ENCODE peak calls at places on chromosomes 7 and 10, in ten cellular contexts. R, B, U, L, W, J, G, M, S and Q are unnamed samples.

GRCh38 chr7:125358551-125359167 is 429.0 kb upstream of the POT1 start:
- DNase-seq in R (no peak), G (no peak), S (no peak), L (no peak), W (no peak), M (peak), B (no peak), J (no peak), U (peak), Q (no peak)

GRCh38 chr10:128147669-128148068 is 21.4 kb upstream of the MKI67 start:
- DNase-seq in M (peak), S (no peak), G (peak), W (no peak), L (no peak), U (peak), J (no peak), R (no peak), B (no peak), Q (no peak)

GRCh38 chr10:17453377-17454091 is 861 bp downstream of the ST8SIA6 start:
- DNase-seq in S (no peak), W (no peak), G (no peak), R (peak), L (peak), J (peak), M (no peak), U (peak), B (peak), Q (peak)

GRCh38 chr10:46541735-46542566 is 14.5 kb downstream of the GPRIN2 start:
- DNase-seq in L (no peak), J (peak), M (no peak), G (no peak), R (peak), W (no peak), B (no peak), U (no peak), S (no peak), Q (no peak)

GRCh38 chr10:113876461-113876860 is 22.0 kb downstream of the NHLRC2 start:
- DNase-seq in R (no peak), U (no peak), W (no peak), G (no peak), B (no peak), L (no peak), J (no peak), M (no peak), S (no peak), Q (no peak)

GRCh38 chr10:3222068-3222467 is 49.5 kb upstream of the PITRM1 start:
- DNase-seq in B (no peak), G (no peak), W (no peak), J (no peak), M (peak), S (no peak), R (peak), U (no peak), L (peak), Q (no peak)

GRCh38 chr7:155835446-155836215 is 23.4 kb upstream of the SHH start:
- DNase-seq in G (no peak), W (no peak), U (no peak), M (no peak), L (no peak), B (no peak), J (no peak), S (peak), R (no peak), Q (no peak)

GRCh38 chr7:39017369-39017768 is 39.7 kb downstream of the POU6F2 start:
- DNase-seq in G (no peak), R (peak), W (no peak), S (no peak), B (no peak), J (no peak), L (no peak), M (peak), U (no peak), Q (no peak)

GRCh38 chr7:121563177-121563576 is 167.1 kb upstream of the FAM3C start:
- DNase-seq in L (no peak), M (no peak), U (peak), S (no peak), G (no peak), W (no peak), B (no peak), R (peak), J (no peak), Q (no peak)

GRCh38 chr7:4352069-4352468 is 330.0 kb upstream of the FOXK1 start:
- DNase-seq in U (no peak), M (no peak), G (no peak), R (no peak), B (no peak), J (no peak), W (no peak), L (no peak), S (no peak), Q (no peak)

GRCh38 chr7:26853788-26854393 is 10.5 kb downstream of the SKAP2 start:
- DNase-seq in R (no peak), U (peak), G (peak), S (no peak), M (no peak), L (no peak), J (no peak), W (no peak), B (no peak), Q (no peak)

GRCh38 chr7:69768986-69769595 is 170.8 kb downstream of the AUTS2 start:
- DNase-seq in R (no peak), M (no peak), U (no peak), B (no peak), S (no peak), G (no peak), W (no peak), L (no peak), J (no peak), Q (no peak)

GRCh38 chr7:124700655-124701054 is 64.9 kb downstream of the GPR37 start:
- DNase-seq in B (no peak), W (no peak), S (no peak), J (no peak), U (no peak), L (no peak), R (no peak), M (no peak), G (peak), Q (no peak)

GRCh38 chr10:97333351-97333600 is 1.3 kb downstream of the FRAT2 start:
- DNase-seq in M (no peak), B (no peak), R (peak), G (peak), J (no peak), W (no peak), S (no peak), U (no peak), L (peak), Q (peak)

GRCh38 chr7:132930881-132931280 is 151.0 kb downstream of the CHCHD3 start:
- DNase-seq in B (no peak), M (peak), U (peak), G (peak), S (no peak), R (peak), W (no peak), J (no peak), L (no peak), Q (no peak)

GRCh38 chr7:36208997-36209813 is 56.2 kb downstream of the EEPD1 start:
- DNase-seq in M (no peak), J (no peak), B (no peak), S (no peak), U (peak), W (no peak), G (peak), R (peak), L (no peak), Q (no peak)

GRCh38 chr10:88991161-88991899 is 732 bp downstream of the FAS start:
- DNase-seq in R (peak), L (peak), U (peak), M (peak), G (peak), J (peak), S (peak), W (peak), B (peak), Q (peak)

GRCh38 chr7:36155811-36156361 is 2.8 kb downstream of the EEPD1 start:
- DNase-seq in L (no peak), W (no peak), M (no peak), S (peak), B (no peak), J (peak), U (peak), G (peak), R (peak), Q (peak)

GRCh38 chr10:5945561-5946418 is 31.6 kb downstream of the IL15RA start:
- DNase-seq in R (no peak), W (no peak), L (no peak), J (peak), U (peak), S (peak), B (no peak), G (peak), M (peak), Q (peak)

GRCh38 chr7:130453051-130453450 is 12.2 kb upstream of the CEP41 start:
- DNase-seq in L (no peak), S (no peak), J (no peak), G (no peak), U (no peak), M (no peak), R (no peak), B (no peak), W (no peak), Q (no peak)

GRCh38 chr10:78600740-78601139 is 468.0 kb upstream of the ZMIZ1 start:
- DNase-seq in U (peak), B (no peak), W (no peak), S (no peak), R (peak), L (no peak), G (peak), J (peak), M (no peak), Q (no peak)

GRCh38 chr7:8931906-8932646 is 498.7 kb downstream of the NXPH1 start:
- DNase-seq in R (no peak), M (no peak), L (no peak), G (no peak), J (no peak), S (no peak), U (no peak), W (no peak), B (no peak), Q (no peak)

GRCh38 chr7:107994366-107994765 is 8.6 kb downstream of the LAMB1 start:
- DNase-seq in M (no peak), S (no peak), L (no peak), J (no peak), G (no peak), U (no peak), B (no peak), W (no peak), R (no peak), Q (no peak)

GRCh38 chr7:148866362-148866761 is 17.7 kb downstream of the EZH2 start:
- DNase-seq in J (no peak), G (no peak), S (no peak), M (no peak), R (no peak), B (no peak), L (no peak), W (no peak), U (no peak), Q (no peak)

GRCh38 chr10:34729619-34730018 is 85.5 kb downstream of the PARD3 start:
- DNase-seq in U (no peak), B (no peak), J (no peak), R (no peak), L (no peak), G (no peak), W (no peak), S (no peak), M (no peak), Q (no peak)

GRCh38 chr10:34726862-34727261 is 88.2 kb downstream of the PARD3 start:
- DNase-seq in G (no peak), U (no peak), J (no peak), B (no peak), M (no peak), S (no peak), L (no peak), W (no peak), R (no peak), Q (no peak)

GRCh38 chr10:34727595-34728033 is 87.5 kb downstream of the PARD3 start:
- DNase-seq in L (no peak), R (no peak), G (no peak), J (no peak), B (no peak), W (no peak), S (no peak), M (no peak), U (no peak), Q (no peak)

GRCh38 chr10:34730726-34731125 is 84.4 kb downstream of the PARD3 start:
- DNase-seq in M (no peak), S (no peak), R (no peak), J (no peak), W (no peak), U (no peak), L (no peak), B (no peak), G (no peak), Q (no peak)

DNA sequence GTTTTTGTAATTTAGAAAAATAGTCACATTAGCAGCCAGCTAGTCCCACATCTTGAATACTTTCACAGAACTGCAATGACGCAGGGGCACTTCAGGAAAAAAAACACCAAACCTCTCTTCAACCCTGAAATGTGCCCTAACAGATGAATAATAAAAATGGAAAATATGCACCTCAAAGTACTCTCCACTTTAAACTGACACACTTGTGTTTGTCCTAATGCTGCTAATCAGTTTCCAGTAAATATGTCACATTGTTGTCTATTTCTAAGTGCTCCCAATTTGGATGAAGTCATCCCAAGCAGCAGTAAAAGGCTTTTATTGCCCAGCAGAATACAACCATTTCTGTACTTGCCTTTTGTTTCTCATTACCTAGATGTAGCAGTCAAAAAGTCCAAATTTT is 86.7 kb downstream of the PARD3 start:
- DNase-seq in R (no peak), S (no peak), G (no peak), U (no peak), L (no peak), W (no peak), B (no peak), J (no peak), M (no peak), Q (no peak)
- H3K27ac ChIP-seq in R (no peak), S (no peak), G (no peak), U (no peak), L (no peak), W (no peak), B (no peak), J (no peak), M (no peak), Q (no peak)

GRCh38 chr10:73819513-73820093 is 8.2 kb upstream of the NDST2 start:
- DNase-seq in U (peak), W (no peak), G (peak), M (peak), L (peak), S (no peak), J (peak), B (no peak), R (peak), Q (peak)
- TF ChIP-seq CTCF in U (peak), W (no peak), G (peak), M (peak), L (peak), S (no peak), J (peak), B (no peak), R (peak), Q (no peak)

DNA sequence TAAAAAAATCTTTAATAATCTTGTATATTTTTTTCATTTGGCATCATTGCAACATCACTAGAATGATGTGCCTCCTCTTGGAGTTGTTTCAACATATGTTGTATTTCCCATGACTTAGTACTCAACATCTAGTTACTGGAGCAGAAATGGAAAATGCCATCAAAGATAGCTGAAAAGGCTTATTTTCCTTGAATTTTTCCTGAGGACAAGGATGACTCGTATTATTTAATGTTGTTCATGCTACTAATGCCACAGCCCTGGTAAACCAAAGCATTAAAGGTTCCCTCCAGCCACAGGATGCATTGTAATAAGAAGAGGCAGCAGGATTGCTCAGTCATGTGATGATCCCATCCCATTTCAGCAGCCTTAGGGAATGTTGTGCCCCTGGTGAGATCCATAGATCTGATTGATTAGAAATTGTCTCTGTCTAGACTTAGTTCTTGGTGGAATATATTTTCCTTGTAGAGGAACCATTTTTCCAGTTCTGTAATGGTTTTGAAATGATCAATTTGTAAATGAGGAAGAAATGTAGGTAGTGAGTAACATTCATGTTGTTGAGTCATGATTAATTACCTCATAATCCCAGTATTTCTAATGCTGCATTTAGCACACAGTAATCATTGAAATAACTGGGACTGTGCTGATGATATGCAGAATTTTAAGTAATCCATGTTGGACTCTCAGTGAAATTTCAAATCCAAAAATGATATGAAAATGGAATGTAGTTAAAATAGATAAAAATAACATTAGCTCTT is 91.3 kb upstream of the SMIM30 start:
- DNase-seq in R (no peak), U (no peak), M (no peak), W (no peak), G (peak), B (no peak), L (no peak), S (no peak), J (no peak), Q (no peak)
- H3K27ac ChIP-seq in R (no peak), U (no peak), M (no peak), W (no peak), G (no peak), B (no peak), L (no peak), S (no peak), J (no peak), Q (no peak)

DNA sequence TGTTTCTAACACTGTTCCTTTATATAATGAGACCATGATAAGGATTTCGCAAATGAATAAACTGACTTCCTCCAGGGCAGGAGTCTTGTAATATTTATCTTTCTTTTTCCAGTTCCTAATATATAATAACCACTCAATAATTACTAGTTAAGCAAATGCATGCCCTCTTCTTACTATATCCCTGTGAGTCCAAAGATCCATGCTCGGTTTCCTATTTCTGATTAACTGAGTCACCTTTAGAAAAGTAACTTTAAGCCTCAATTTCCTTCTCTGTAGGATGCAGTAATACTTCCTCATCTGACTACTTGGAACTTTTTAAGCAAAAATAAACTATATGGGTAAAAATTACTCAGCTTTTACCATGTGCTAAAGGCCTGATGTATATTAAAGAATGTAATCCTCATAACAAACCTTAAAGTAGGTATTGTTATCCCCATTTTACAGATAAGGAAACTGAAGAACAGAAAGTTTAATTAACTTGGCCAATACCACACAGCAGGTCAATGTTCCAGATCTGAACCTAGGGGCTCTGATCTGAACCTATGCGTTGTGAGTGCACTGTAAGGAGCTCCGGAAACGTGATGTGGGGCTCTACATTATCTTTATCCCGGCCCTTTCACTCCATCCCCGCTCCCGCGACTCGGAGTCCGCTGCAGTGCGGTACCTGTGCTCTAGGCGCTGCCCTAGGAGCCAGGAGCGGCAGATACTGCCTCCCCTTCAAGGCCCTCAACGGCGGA is 463 bp downstream of the COX15 start:
- DNase-seq in R (no peak), M (no peak), G (no peak), U (no peak), W (no peak), S (no peak), L (no peak), J (no peak), B (no peak), Q (no peak)
- TF ChIP-seq CTCF in R (no peak), M (peak), G (no peak), U (no peak), W (no peak), S (no peak), L (no peak), J (no peak), B (no peak), Q (no peak)

GRCh38 chr10:123148414-123149161 is 652 bp downstream of the HMX2 start:
- DNase-seq in W (no peak), R (peak), L (peak), G (no peak), J (no peak), U (no peak), M (no peak), B (no peak), S (no peak), Q (no peak)

GRCh38 chr10:123149568-123150228 is 1.8 kb downstream of the HMX2 start:
- DNase-seq in L (peak), J (no peak), M (no peak), S (no peak), U (no peak), B (no peak), G (peak), W (no peak), R (peak), Q (peak)

GRCh38 chr10:123147635-123148413 is at the start of gene HMX2:
- DNase-seq in S (no peak), B (no peak), M (no peak), L (peak), W (no peak), J (no peak), R (peak), U (no peak), G (no peak), Q (no peak)

GRCh38 chr10:123150229-123150985 is 2.5 kb downstream of the HMX2 start:
- DNase-seq in G (no peak), R (no peak), L (no peak), J (no peak), U (no peak), B (no peak), S (no peak), M (no peak), W (no peak), Q (no peak)

DNA sequence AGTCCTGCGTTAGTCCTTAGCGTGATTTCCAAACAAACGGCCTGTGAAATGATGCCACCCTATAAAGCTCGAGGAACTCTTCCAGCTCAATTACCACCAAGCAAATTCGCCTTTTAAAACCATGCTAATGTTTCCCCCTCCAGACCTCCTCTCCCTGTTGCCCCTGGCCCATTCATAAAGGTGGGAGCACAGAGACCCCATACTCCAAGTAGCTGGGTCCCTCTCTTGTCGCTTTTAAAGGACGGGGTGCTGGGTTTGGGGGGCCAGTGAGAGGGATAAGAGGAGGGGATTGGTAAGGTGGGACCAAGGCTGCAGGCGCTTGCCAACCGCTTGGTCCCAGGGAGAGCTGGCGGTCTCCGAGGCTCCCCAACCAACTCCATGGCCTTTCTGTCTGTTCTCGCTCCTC is 1.2 kb downstream of the HMX2 start:
- DNase-seq in W (no peak), G (no peak), L (no peak), J (no peak), M (no peak), R (peak), S (no peak), B (no peak), U (no peak), Q (no peak)
- H3K27ac ChIP-seq in W (no peak), G (no peak), L (no peak), J (no peak), M (no peak), R (no peak), S (no peak), B (no peak), U (no peak), Q (no peak)